ENCODE peak calls at places on chromosomes 1 and 21, in four cellular contexts. D, R, V and G are unnamed samples. For H3K4me1, the result is how much of the 10 kb centered on the place peaks cover.

GRCh38 chr21:43637530-43637929 is 21.8 kb downstream of the HSF2BP start:
- DNase-seq in V (no peak), R (no peak), D (no peak), G (no peak)

GRCh38 chr1:199272690-199273089 is 633.9 kb downstream of the PTPRC start:
- DNase-seq in D (peak), V (no peak), R (no peak), G (no peak)

GRCh38 chr1:21219674-21220073 is 43.0 kb upstream of the EIF4G3 start:
- DNase-seq in D (no peak), V (no peak), R (no peak), G (no peak)

GRCh38 chr1:24826510-24826909 is 81.3 kb downstream of the CLIC4 start:
- DNase-seq in V (no peak), R (no peak), D (no peak), G (no peak)

GRCh38 chr1:51962486-51963356 is 27.8 kb downstream of the RAB3B start:
- DNase-seq in V (no peak), R (no peak), D (no peak), G (no peak)

GRCh38 chr1:113780363-113781146 is 21.3 kb upstream of the PHTF1 start:
- DNase-seq in R (no peak), D (no peak), V (no peak), G (no peak)

GRCh38 chr1:234315091-234315541 is 58.1 kb upstream of the COA6 start:
- DNase-seq in V (no peak), R (no peak), D (peak), G (no peak)

GRCh38 chr1:17192394-17193221 is 12.3 kb upstream of the PADI1 start:
- DNase-seq in R (no peak), V (no peak), D (peak), G (no peak)

GRCh38 chr1:221824025-221824424 is 82.1 kb upstream of the DUSP10 start:
- DNase-seq in R (no peak), D (peak), V (no peak), G (no peak)

GRCh38 chr1:51957618-51958017 is 32.9 kb downstream of the RAB3B start:
- DNase-seq in R (no peak), V (no peak), D (no peak), G (no peak)

GRCh38 chr1:63148825-63149645 is 173.3 kb upstream of the FOXD3 start:
- DNase-seq in D (peak), R (no peak), V (peak), G (peak)

GRCh38 chr1:26694185-26694572 is 1.6 kb upstream of the ARID1A start:
- DNase-seq in D (no peak), R (no peak), V (no peak), G (peak)

GRCh38 chr1:6688001-6688400 is 13.6 kb downstream of the DNAJC11 start:
- DNase-seq in D (peak), V (no peak), R (no peak), G (no peak)

GRCh38 chr21:33245289-33245918 is 15.7 kb downstream of the IFNAR2 start:
- DNase-seq in D (no peak), V (no peak), R (no peak), G (no peak)
- H3K4me1 ChIP-seq in D (under half), V (under half), R (under half), G (under half)

GRCh38 chr21:33207471-33208149 is 22.1 kb upstream of the IFNAR2 start:
- DNase-seq in R (no peak), V (peak), D (no peak), G (no peak)

GRCh38 chr21:33205476-33205875 is 24.3 kb upstream of the IFNAR2 start:
- DNase-seq in V (no peak), R (no peak), D (no peak), G (no peak)

GRCh38 chr21:33206771-33207290 is 22.9 kb upstream of the IFNAR2 start:
- DNase-seq in R (no peak), V (peak), D (no peak), G (no peak)

GRCh38 chr21:33211305-33211704 is 18.4 kb upstream of the IFNAR2 start:
- DNase-seq in V (no peak), D (no peak), R (no peak), G (no peak)

DNA sequence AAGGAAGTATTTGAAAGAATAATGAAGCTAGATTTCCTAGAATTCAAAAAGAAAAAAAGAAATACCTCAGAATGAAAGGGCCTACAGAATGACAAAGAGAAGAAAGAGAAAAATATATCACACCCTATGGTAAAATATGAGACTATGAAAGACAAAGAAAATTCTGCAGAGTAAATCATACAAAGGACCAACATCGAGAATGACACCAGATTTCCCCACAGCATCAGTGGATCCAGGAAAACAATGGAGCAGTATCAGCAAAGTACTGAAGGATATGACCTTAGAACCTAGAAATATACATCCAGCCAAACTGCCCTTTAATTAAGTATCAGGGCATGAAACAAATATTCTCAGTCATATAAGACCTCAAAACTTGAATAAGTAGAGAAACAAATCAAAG is 21.2 kb upstream of the IFNAR2 start:
- DNase-seq in D (no peak), R (no peak), V (no peak), G (no peak)
- H3K4me3 ChIP-seq in D (no peak), R (no peak), V (no peak), G (no peak)

GRCh38 chr1:38612956-38613355 is 246.6 kb downstream of the RRAGC start:
- DNase-seq in V (no peak), R (no peak), D (no peak), G (no peak)

GRCh38 chr1:38607526-38607925 is 252.0 kb downstream of the RRAGC start:
- DNase-seq in D (no peak), V (peak), R (no peak), G (no peak)

GRCh38 chr1:38611661-38612211 is 247.8 kb downstream of the RRAGC start:
- DNase-seq in R (no peak), D (no peak), V (no peak), G (no peak)

GRCh38 chr1:38608202-38608864 is 251.2 kb downstream of the RRAGC start:
- DNase-seq in R (no peak), D (peak), V (peak), G (no peak)

DNA sequence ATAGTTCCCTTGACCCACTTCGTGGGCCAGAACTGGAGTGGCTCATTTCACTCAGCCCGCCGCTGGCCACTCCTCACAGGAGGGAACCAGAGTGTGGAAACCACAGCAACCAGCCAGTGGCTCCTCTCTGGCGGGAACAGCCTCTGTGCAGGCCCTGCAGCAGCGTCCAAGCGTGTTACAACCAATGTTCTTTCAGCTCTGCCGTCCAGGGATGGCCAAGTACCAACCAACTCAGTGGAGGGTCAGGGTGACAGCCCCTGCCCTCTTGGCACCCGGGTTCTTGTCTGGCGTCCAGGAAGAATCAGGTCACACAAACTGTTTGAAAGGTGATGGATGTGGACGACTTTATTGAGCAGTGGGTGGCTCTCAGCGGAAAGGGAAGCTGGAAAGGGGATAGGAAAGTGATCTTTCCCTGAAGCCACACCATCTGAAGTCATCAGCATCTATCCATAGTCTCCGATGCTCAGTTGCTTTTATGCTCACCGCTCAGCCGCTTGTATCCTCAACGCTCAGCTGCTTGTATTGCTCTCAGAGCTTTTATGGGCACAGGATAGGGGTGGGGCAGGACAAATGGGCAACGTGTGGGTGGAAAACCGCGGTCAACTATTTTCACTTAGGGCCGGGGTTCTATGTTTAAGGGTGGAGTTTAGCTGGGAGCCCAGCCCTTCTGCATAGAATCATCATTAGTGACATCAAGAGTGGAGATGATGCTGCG is 250.2 kb downstream of the RRAGC start:
- DNase-seq in R (no peak), V (no peak), D (no peak), G (no peak)
- TF ChIP-seq CTCF in R (no peak), V (no peak), D (no peak), G (no peak)

GRCh38 chr1:226675720-226676357 is 63.2 kb downstream of the ITPKB start:
- DNase-seq in D (no peak), V (no peak), R (no peak), G (no peak)
- H3K4me1 ChIP-seq in D (under half), V (under half), R (half or more), G (under half)

GRCh38 chr1:47978486-47978885 is 18.7 kb downstream of the TRABD2B start:
- DNase-seq in R (peak), D (no peak), V (no peak), G (no peak)

GRCh38 chr1:47975302-47975921 is 21.8 kb downstream of the TRABD2B start:
- DNase-seq in V (no peak), R (no peak), D (no peak), G (no peak)

GRCh38 chr1:47976728-47977127 is 20.5 kb downstream of the TRABD2B start:
- DNase-seq in R (no peak), D (no peak), V (no peak), G (no peak)

GRCh38 chr1:47972864-47973437 is 24.2 kb downstream of the TRABD2B start:
- DNase-seq in D (no peak), V (no peak), R (no peak), G (no peak)

GRCh38 chr1:47976267-47976666 is 20.9 kb downstream of the TRABD2B start:
- DNase-seq in R (no peak), V (no peak), D (no peak), G (no peak)
- H3K4me3 ChIP-seq in R (no peak), V (no peak), D (no peak), G (no peak)

GRCh38 chr1:165828103-165828558 is 717 bp downstream of the UCK2 start:
- DNase-seq in R (peak), D (peak), V (peak), G (peak)
- TF ChIP-seq CTCF in R (no peak), D (no peak), V (no peak), G (no peak)

GRCh38 chr1:178503849-178504248 is 7.1 kb upstream of the CLEC20A start:
- DNase-seq in R (no peak), V (no peak), D (no peak), G (no peak)
- H3K4me1 ChIP-seq in R (under half), V (under half), D (under half), G (under half)